ENCODE peak calls at places on chromosomes 13 and 19, in nine cellular contexts. One of them, this sample, is unnamed.

GRCh38 chr13:53151692-53152421 is 123.2 kb downstream of the OLFM4 start:
- DNase-seq in NCI-H1048: no peak
- DNase-seq in left ventricle myocardium superior: no peak
- DNase-seq in neural progenitor cell: peak; percentile 87
- DNase-seq in dorsolateral prefrontal cortex: no peak
- DNase-seq in HT-29: peak; percentile 72
- DNase-seq in CD4-positive, CD25-positive, alpha-beta regulatory T cell: peak; percentile 42
- DNase-seq in retina: peak; percentile 82
- DNase-seq in GM03348: peak; percentile 35
- DNase-seq in this sample: peak; percentile 41

GRCh38 chr19:9939301-9939913 is 3.1 kb upstream of the OLFM2 start:
- DNase-seq in GM03348: no peak
- DNase-seq in dorsolateral prefrontal cortex: no peak
- DNase-seq in left ventricle myocardium superior: no peak
- DNase-seq in CD4-positive, CD25-positive, alpha-beta regulatory T cell: no peak
- DNase-seq in NCI-H1048: no peak
- DNase-seq in neural progenitor cell: peak; percentile 36
- DNase-seq in HT-29: no peak
- DNase-seq in retina: no peak
- DNase-seq in this sample: no peak

GRCh38 chr19:39915101-39915847 is 19.2 kb downstream of the FCGBP start:
- DNase-seq in GM03348: no peak
- DNase-seq in dorsolateral prefrontal cortex: no peak
- DNase-seq in retina: peak; percentile 19
- DNase-seq in neural progenitor cell: no peak
- DNase-seq in HT-29: no peak
- DNase-seq in left ventricle myocardium superior: no peak
- DNase-seq in NCI-H1048: no peak
- DNase-seq in CD4-positive, CD25-positive, alpha-beta regulatory T cell: no peak
- DNase-seq in this sample: no peak

GRCh38 chr19:2567580-2567979 is 91.7 kb downstream of the GADD45B start:
- DNase-seq in GM03348: no peak
- DNase-seq in retina: no peak
- DNase-seq in CD4-positive, CD25-positive, alpha-beta regulatory T cell: peak; percentile 60
- DNase-seq in HT-29: no peak
- DNase-seq in NCI-H1048: no peak
- DNase-seq in dorsolateral prefrontal cortex: peak; percentile 40
- DNase-seq in left ventricle myocardium superior: peak; percentile 81
- DNase-seq in neural progenitor cell: no peak
- DNase-seq in this sample: no peak

GRCh38 chr13:110261166-110262081 is 45.5 kb downstream of the COL4A1 start:
- DNase-seq in CD4-positive, CD25-positive, alpha-beta regulatory T cell: no peak
- DNase-seq in neural progenitor cell: peak; percentile 49
- DNase-seq in HT-29: no peak
- DNase-seq in NCI-H1048: no peak
- DNase-seq in retina: no peak
- DNase-seq in left ventricle myocardium superior: no peak
- DNase-seq in GM03348: no peak
- DNase-seq in dorsolateral prefrontal cortex: no peak
- DNase-seq in this sample: no peak

GRCh38 chr19:40006273-40006691 is 9.4 kb downstream of the ZNF546 start:
- DNase-seq in CD4-positive, CD25-positive, alpha-beta regulatory T cell: no peak
- DNase-seq in GM03348: peak; percentile 11
- DNase-seq in retina: no peak
- DNase-seq in dorsolateral prefrontal cortex: no peak
- DNase-seq in left ventricle myocardium superior: no peak
- DNase-seq in HT-29: no peak
- DNase-seq in neural progenitor cell: no peak
- DNase-seq in NCI-H1048: no peak
- DNase-seq in this sample: no peak

GRCh38 chr19:46639356-46640061 is 3.5 kb upstream of the GNG8 start:
- DNase-seq in HT-29: no peak
- DNase-seq in neural progenitor cell: peak; percentile 86
- DNase-seq in left ventricle myocardium superior: peak; percentile 75
- DNase-seq in NCI-H1048: no peak
- DNase-seq in dorsolateral prefrontal cortex: peak; percentile 52
- DNase-seq in GM03348: peak; percentile 87
- DNase-seq in CD4-positive, CD25-positive, alpha-beta regulatory T cell: peak; percentile 48
- DNase-seq in retina: peak; percentile 77
- DNase-seq in this sample: no peak

GRCh38 chr13:57948884-57949283 is 317.3 kb downstream of the PCDH17 start:
- DNase-seq in left ventricle myocardium superior: no peak
- DNase-seq in NCI-H1048: no peak
- DNase-seq in dorsolateral prefrontal cortex: no peak
- DNase-seq in CD4-positive, CD25-positive, alpha-beta regulatory T cell: no peak
- DNase-seq in GM03348: no peak
- DNase-seq in HT-29: no peak
- DNase-seq in neural progenitor cell: no peak
- DNase-seq in retina: no peak
- DNase-seq in this sample: no peak

GRCh38 chr19:52200044-52200443 is 10.2 kb downstream of the PPP2R1A start:
- DNase-seq in neural progenitor cell: no peak
- DNase-seq in HT-29: no peak
- DNase-seq in GM03348: peak; percentile 86
- DNase-seq in left ventricle myocardium superior: peak; percentile 37
- DNase-seq in CD4-positive, CD25-positive, alpha-beta regulatory T cell: no peak
- DNase-seq in NCI-H1048: no peak
- DNase-seq in retina: no peak
- DNase-seq in dorsolateral prefrontal cortex: no peak
- DNase-seq in this sample: no peak

GRCh38 chr19:9883764-9884163 is 48.6 kb downstream of the PIN1 start:
- DNase-seq in retina: no peak
- DNase-seq in NCI-H1048: no peak
- DNase-seq in GM03348: no peak
- DNase-seq in HT-29: no peak
- DNase-seq in CD4-positive, CD25-positive, alpha-beta regulatory T cell: no peak
- DNase-seq in dorsolateral prefrontal cortex: no peak
- DNase-seq in neural progenitor cell: no peak
- DNase-seq in left ventricle myocardium superior: no peak
- DNase-seq in this sample: no peak

GRCh38 chr19:51227324-51227723 is 2.4 kb downstream of the CD33 start:
- DNase-seq in HT-29: no peak
- DNase-seq in neural progenitor cell: no peak
- DNase-seq in retina: no peak
- DNase-seq in NCI-H1048: no peak
- DNase-seq in left ventricle myocardium superior: no peak
- DNase-seq in CD4-positive, CD25-positive, alpha-beta regulatory T cell: peak; percentile 30
- DNase-seq in GM03348: no peak
- DNase-seq in dorsolateral prefrontal cortex: no peak
- DNase-seq in this sample: no peak

GRCh38 chr19:51600940-51601575 is 29.1 kb downstream of the SIGLEC5 start:
- DNase-seq in dorsolateral prefrontal cortex: no peak
- DNase-seq in HT-29: no peak
- DNase-seq in left ventricle myocardium superior: no peak
- DNase-seq in neural progenitor cell: no peak
- DNase-seq in retina: no peak
- DNase-seq in GM03348: no peak
- DNase-seq in NCI-H1048: no peak
- DNase-seq in CD4-positive, CD25-positive, alpha-beta regulatory T cell: peak; percentile 12
- DNase-seq in this sample: no peak

This sample was measured in cerebellar cortex.